ENCODE peak calls at places on chromosomes 11 and 22, in six cellular contexts. F is CD4-positive, CD25-positive, alpha-beta regulatory T cell; Q is body of pancreas; O is pancreas; V is hepatocyte; H is MM.1S. R is an unnamed sample. For H3K4me1, the result is how much of the 10 kb centered on the place peaks cover.

GRCh38 chr11:64859542-64860414 is 15.3 kb upstream of the CDC42BPG start:
- DNase-seq in F (peak), Q (no peak), O (no peak), V (no peak), H (peak), R (no peak)

GRCh38 chr22:48084041-48084748 is 1321.7 kb downstream of the TBC1D22A start:
- DNase-seq in F (no peak), Q (no peak), O (no peak), V (no peak), H (peak), R (peak)

GRCh38 chr11:116505466-116506247 is 267.1 kb downstream of the BUD13 start:
- DNase-seq in F (no peak), Q (no peak), O (no peak), V (no peak), H (no peak), R (no peak)

GRCh38 chr11:67288198-67288451 is 978 bp upstream of the ANKRD13D start:
- DNase-seq in F (no peak), Q (no peak), O (no peak), V (no peak), H (no peak), R (no peak)

GRCh38 chr11:16825968-16826367 is 87.5 kb downstream of the C11orf58 start:
- DNase-seq in F (no peak), Q (no peak), O (no peak), V (no peak), H (no peak), R (no peak)

GRCh38 chr11:111347002-111347722 is 31.9 kb downstream of the POU2AF1 start:
- DNase-seq in F (no peak), Q (no peak), O (no peak), V (no peak), H (no peak), R (no peak)

GRCh38 chr11:5275369-5276110 is 5.8 kb upstream of the HBE1 start:
- DNase-seq in F (no peak), Q (no peak), O (no peak), V (no peak), H (no peak), R (no peak)

GRCh38 chr11:61141601-61142028 is 19.6 kb downstream of the VPS37C start:
- DNase-seq in F (no peak), Q (peak), O (peak), V (peak), H (peak), R (no peak)

GRCh38 chr11:117781650-117782049 is 15.4 kb downstream of the DSCAML1 start:
- DNase-seq in F (no peak), Q (no peak), O (no peak), V (no peak), H (no peak), R (no peak)

GRCh38 chr11:120546312-120547205 is 35.0 kb downstream of the GRIK4 start:
- DNase-seq in F (no peak), Q (peak), O (peak), V (peak), H (no peak), R (no peak)

GRCh38 chr11:9858822-9859221 is 194.9 kb downstream of the SWAP70 start:
- DNase-seq in F (peak), Q (no peak), O (no peak), V (no peak), H (peak), R (no peak)

GRCh38 chr11:41189711-41190477 is 269.6 kb downstream of the LRRC4C start:
- DNase-seq in F (no peak), Q (no peak), O (no peak), V (no peak), H (no peak), R (no peak)

GRCh38 chr22:23164091-23164490 is 16.2 kb upstream of the BCR start:
- DNase-seq in F (no peak), Q (no peak), O (no peak), V (no peak), H (no peak), R (no peak)

GRCh38 chr22:33620085-33620484 is 300.2 kb downstream of the LARGE1 start:
- DNase-seq in F (no peak), Q (no peak), O (no peak), V (no peak), H (no peak), R (no peak)

GRCh38 chr11:71197096-71197495 is 55.3 kb downstream of the SHANK2 start:
- DNase-seq in F (no peak), Q (no peak), O (no peak), V (no peak), H (no peak), R (no peak)

GRCh38 chr11:43576834-43577521 is 103.6 kb upstream of the HSD17B12 start:
- DNase-seq in F (peak), Q (no peak), O (no peak), V (peak), H (peak), R (peak)

GRCh38 chr22:42844756-42845155 is 12.3 kb downstream of the ARFGAP3 start:
- DNase-seq in F (no peak), Q (no peak), O (no peak), V (no peak), H (no peak), R (no peak)

GRCh38 chr11:118914178-118914918 is 11.4 kb downstream of the BCL9L start:
- DNase-seq in F (peak), Q (peak), O (peak), V (no peak), H (no peak), R (peak)

GRCh38 chr11:100574894-100575769 is 112.0 kb upstream of the ARHGAP42 start:
- DNase-seq in F (no peak), Q (no peak), O (no peak), V (no peak), H (peak), R (no peak)

GRCh38 chr11:62444271-62444833 is 25.5 kb downstream of the SCGB1A1 start:
- DNase-seq in F (no peak), Q (peak), O (no peak), V (no peak), H (no peak), R (peak)

GRCh38 chr11:3234846-3235245 is 2.6 kb upstream of the MRGPRE start:
- DNase-seq in F (no peak), Q (no peak), O (no peak), V (no peak), H (no peak), R (no peak)

GRCh38 chr22:21652547-21653545 is 10.7 kb downstream of the SDF2L1 start:
- DNase-seq in F (no peak), Q (no peak), O (no peak), V (peak), H (no peak), R (peak)

GRCh38 chr11:113593698-113594308 is 112.3 kb downstream of the TMPRSS5 start:
- DNase-seq in F (peak), Q (no peak), O (no peak), V (no peak), H (no peak), R (no peak)

GRCh38 chr11:57568330-57568766 is 876 bp upstream of the UBE2L6 start:
- DNase-seq in F (peak), Q (no peak), O (no peak), V (peak), H (peak), R (no peak)

GRCh38 chr11:121870202-121871045 is 245.6 kb downstream of the BLID start:
- DNase-seq in F (no peak), Q (no peak), O (no peak), V (no peak), H (no peak), R (no peak)

GRCh38 chr11:19892387-19892786 is 179.8 kb downstream of the NAV2 start:
- DNase-seq in F (no peak), Q (no peak), O (no peak), V (no peak), H (no peak), R (peak)

DNA sequence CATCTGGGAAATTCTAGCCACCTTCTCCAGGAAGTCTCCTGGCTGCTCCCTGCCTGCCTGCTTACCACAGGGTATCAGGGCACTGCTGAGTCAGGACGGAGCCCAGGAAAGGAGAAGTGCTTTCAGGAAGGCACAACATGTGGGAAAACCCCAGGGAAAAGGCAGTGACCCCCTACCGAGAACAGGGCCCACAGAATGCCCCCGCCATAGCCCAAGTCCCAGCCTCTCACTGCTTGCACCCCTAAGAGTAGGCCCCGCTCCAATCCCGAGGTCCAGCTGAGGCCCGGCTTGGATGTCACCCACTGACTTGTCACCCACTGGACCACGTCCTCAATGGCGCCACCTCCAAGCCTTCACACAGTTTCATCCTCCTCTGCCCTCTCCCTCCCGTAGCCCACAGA is 34.1 kb downstream of the ARAP1 start:
- DNase-seq in F (no peak), Q (no peak), O (no peak), V (no peak), H (no peak), R (peak)
- H3K27ac ChIP-seq in F (no peak), Q (no peak), O (no peak), V (no peak), H (peak), R (peak)

DNA sequence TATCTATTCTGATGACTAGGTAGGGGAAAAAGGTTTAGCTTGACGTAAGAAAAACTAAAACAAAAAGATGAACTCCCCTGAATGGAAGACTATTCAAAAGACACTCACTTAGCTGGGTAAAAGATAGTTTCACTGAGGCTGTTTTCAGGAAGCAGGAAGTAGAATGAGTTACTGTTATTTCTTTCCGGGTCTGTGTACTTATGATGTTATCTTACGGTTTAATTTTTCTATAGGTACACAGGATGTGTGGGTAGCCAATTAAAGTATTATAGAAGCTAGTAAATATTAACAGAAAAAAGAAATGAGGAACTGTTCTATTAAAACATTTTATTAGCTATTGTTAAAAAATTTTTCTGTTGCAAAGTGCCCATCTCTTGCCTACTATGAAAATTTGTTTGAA is 45.8 kb upstream of the MMP7 start:
- DNase-seq in F (peak), Q (no peak), O (no peak), V (no peak), H (no peak), R (no peak)
- H3K4me3 ChIP-seq in F (peak), Q (no peak), O (no peak), V (no peak), H (no peak), R (no peak)

GRCh38 chr11:35324981-35325380 is 94.4 kb downstream of the SLC1A2 start:
- DNase-seq in F (no peak), Q (no peak), O (no peak), V (no peak), H (no peak), R (no peak)
- H3K4me1 ChIP-seq in F (under half), Q (half or more), O (under half), V (under half), H (under half), R (under half)

DNA sequence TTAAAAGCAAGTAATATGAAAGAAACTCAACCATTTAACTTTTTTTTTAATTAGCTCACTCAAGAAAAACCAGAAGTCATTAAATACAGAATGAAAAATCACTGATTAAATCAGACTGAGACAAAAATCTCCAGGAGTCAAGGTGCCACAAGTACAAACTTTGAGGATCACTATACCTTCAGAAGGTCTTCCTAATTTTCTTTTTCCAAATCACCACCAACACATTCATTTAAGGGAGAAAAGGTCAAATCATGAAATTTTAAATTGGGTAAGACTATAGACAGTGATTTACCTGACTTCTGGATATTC is 32.3 kb downstream of the PITPNB start:
- DNase-seq in F (no peak), Q (no peak), O (no peak), V (no peak), H (no peak), R (no peak)
- H3K27ac ChIP-seq in F (no peak), Q (no peak), O (no peak), V (no peak), H (no peak), R (peak)